ENCODE peak calls at places on chromosome 22, in ten cellular contexts. A, C, T, X, F, E, W, B, Z and N are unnamed samples.

GRCh38 chr22:20459862-20460261 is 22.2 kb upstream of the SCARF2 start:
- DNase-seq in X (no peak), E (no peak), Z (no peak), B (no peak), W (no peak), A (no peak), T (no peak), F (no peak), C (no peak), N (no peak)

GRCh38 chr22:44920183-44920582 is 89.6 kb downstream of the PHF21B start:
- DNase-seq in X (no peak), A (no peak), B (no peak), E (no peak), F (no peak), Z (no peak), T (no peak), C (no peak), W (no peak), N (no peak)

GRCh38 chr22:30609260-30610185 is 2.5 kb downstream of the TCN2 start:
- DNase-seq in F (peak), B (no peak), A (peak), T (peak), C (peak), W (no peak), E (peak), Z (peak), X (no peak), N (no peak)

GRCh38 chr22:30822216-30823014 is 127.7 kb downstream of the OSBP2 start:
- DNase-seq in F (peak), C (no peak), A (no peak), Z (peak), X (no peak), E (no peak), W (no peak), T (no peak), B (no peak), N (no peak)

GRCh38 chr22:30270841-30271240 is 4.2 kb upstream of the OSM start:
- DNase-seq in E (no peak), F (no peak), A (peak), W (no peak), C (peak), Z (no peak), B (no peak), X (no peak), T (no peak), N (no peak)

GRCh38 chr22:39952347-39952746 is 7.8 kb upstream of the TMA7B start:
- DNase-seq in E (no peak), T (no peak), Z (no peak), W (no peak), C (no peak), A (no peak), X (no peak), F (no peak), B (no peak), N (no peak)

GRCh38 chr22:31244044-31244942 is 32.2 kb downstream of the LIMK2 start:
- DNase-seq in T (no peak), W (no peak), X (no peak), Z (no peak), F (peak), C (peak), E (no peak), B (no peak), A (no peak), N (no peak)

GRCh38 chr22:25942989-25943411 is 201.0 kb downstream of the MYO18B start:
- DNase-seq in B (no peak), C (no peak), Z (no peak), E (no peak), F (no peak), W (peak), T (no peak), X (no peak), A (peak), N (peak)

GRCh38 chr22:37063436-37064420 is 12.2 kb downstream of the KCTD17 start:
- DNase-seq in X (no peak), B (no peak), A (no peak), C (no peak), W (peak), F (no peak), T (no peak), Z (peak), E (no peak), N (peak)

GRCh38 chr22:19554834-19555404 is 30.7 kb upstream of the CLDN5 start:
- DNase-seq in A (no peak), F (peak), Z (no peak), T (no peak), C (peak), B (no peak), X (no peak), E (no peak), W (no peak), N (no peak)

GRCh38 chr22:43512279-43512678 is 100.5 kb downstream of the MPPED1 start:
- DNase-seq in Z (no peak), C (no peak), E (no peak), W (no peak), X (no peak), F (no peak), B (no peak), T (no peak), A (no peak), N (no peak)

GRCh38 chr22:20463324-20464095 is 25.9 kb upstream of the SCARF2 start:
- DNase-seq in W (no peak), A (no peak), F (no peak), Z (no peak), E (peak), T (no peak), C (no peak), B (peak), X (peak), N (no peak)

GRCh38 chr22:43004362-43005035 is 10.4 kb downstream of the PACSIN2 start:
- DNase-seq in W (no peak), E (peak), X (no peak), B (no peak), Z (no peak), T (no peak), A (no peak), C (peak), F (no peak), N (no peak)

GRCh38 chr22:28410050-28410816 is 269.4 kb downstream of the TTC28 start:
- DNase-seq in X (no peak), C (peak), Z (no peak), F (no peak), A (no peak), E (no peak), W (no peak), B (no peak), T (no peak), N (no peak)

GRCh38 chr22:40392618-40393017 is 22.2 kb downstream of the SGSM3 start:
- DNase-seq in W (no peak), Z (no peak), C (no peak), E (no peak), X (no peak), F (no peak), T (no peak), A (no peak), B (no peak), N (no peak)

GRCh38 chr22:20101638-20102037 is 14.3 kb upstream of the RANBP1 start:
- DNase-seq in C (no peak), F (no peak), A (no peak), Z (no peak), X (no peak), T (no peak), E (no peak), W (no peak), B (no peak), N (no peak)

GRCh38 chr22:32674925-32675825 is 126.3 kb upstream of the TIMP3 start:
- DNase-seq in A (peak), F (no peak), E (peak), W (no peak), B (no peak), Z (no peak), C (no peak), T (no peak), X (no peak), N (no peak)

GRCh38 chr22:28358244-28358777 is 321.3 kb downstream of the TTC28 start:
- DNase-seq in C (peak), A (no peak), X (no peak), E (no peak), F (no peak), T (no peak), B (no peak), Z (no peak), W (no peak), N (no peak)

GRCh38 chr22:35919002-35919542 is 109.6 kb downstream of the RBFOX2 start:
- DNase-seq in E (no peak), W (no peak), C (no peak), A (no peak), X (no peak), F (no peak), T (no peak), B (no peak), Z (no peak), N (no peak)